ENCODE peak calls at places on chromosome 14, in six cellular contexts. L, N, C, S, R and E are unnamed samples.
A peak's percentile ranks its signal among the peaks of the same experiment; 100 is the strongest.

GRCh38 chr14:70707138-70708038 is 65.7 kb downstream of the TTC9 start:
- DNase-seq in L (no peak), N (no peak), C (no peak), S (no peak), R (peak; percentile 41), E (peak; percentile 84)

GRCh38 chr14:22300646-22301045 is 288.4 kb downstream of the DAD1 start:
- DNase-seq in L (no peak), N (no peak), C (no peak), S (no peak), R (peak; percentile 85), E (peak; percentile 51)

GRCh38 chr14:23881292-23881691 is 72.3 kb upstream of the DHRS4 start:
- DNase-seq in L (no peak), N (no peak), C (no peak), S (no peak), R (no peak), E (peak; percentile 39)

GRCh38 chr14:38339704-38340103 is 83.8 kb upstream of the CLEC14A start:
- DNase-seq in L (no peak), N (no peak), C (no peak), S (peak; percentile 80), R (peak; percentile 71), E (peak; percentile 66)

GRCh38 chr14:95895720-95896119 is 19.1 kb downstream of the TUNAR start:
- DNase-seq in L (no peak), N (peak; percentile 42), C (no peak), S (no peak), R (no peak), E (no peak)

GRCh38 chr14:52052991-52053390 is 15.9 kb downstream of the NID2 start:
- DNase-seq in L (no peak), N (no peak), C (no peak), S (no peak), R (peak; percentile 52), E (peak; percentile 89)

GRCh38 chr14:31449971-31450610 is 7.2 kb downstream of the DTD2 start:
- DNase-seq in L (no peak), N (no peak), C (no peak), S (peak; percentile 65), R (peak; percentile 41), E (peak; percentile 19)

GRCh38 chr14:78959674-78960264 is 789.6 kb downstream of the NRXN3 start:
- DNase-seq in L (peak; percentile 51), N (peak; percentile 66), C (peak; percentile 60), S (peak; percentile 76), R (peak; percentile 82), E (peak; percentile 50)

GRCh38 chr14:72516936-72517408 is 376.9 kb downstream of the DPF3 start:
- DNase-seq in L (peak; percentile 42), N (peak; percentile 64), C (peak; percentile 75), S (peak; percentile 89), R (peak; percentile 91), E (peak; percentile 61)

GRCh38 chr14:45253754-45254300 is 825 bp upstream of the MIS18BP1 start:
- DNase-seq in L (peak; percentile 32), N (no peak), C (no peak), S (no peak), R (peak; percentile 26), E (peak; percentile 39)

GRCh38 chr14:43243168-43243567 is 1263.9 kb downstream of the FSCB start:
- DNase-seq in L (no peak), N (no peak), C (no peak), S (no peak), R (no peak), E (no peak)

GRCh38 chr14:101200008-101200649 is 296.6 kb upstream of the RTL1 start:
- DNase-seq in L (no peak), N (no peak), C (no peak), S (no peak), R (no peak), E (no peak)

GRCh38 chr14:95025941-95026340 is 131.4 kb downstream of the DICER1 start:
- DNase-seq in L (no peak), N (no peak), C (no peak), S (no peak), R (no peak), E (no peak)

GRCh38 chr14:30558675-30559555 is at the start of gene G2E3:
- DNase-seq in L (peak; percentile 86), N (peak; percentile 89), C (peak; percentile 73), S (peak; percentile 84), R (peak; percentile 80), E (peak; percentile 76)

GRCh38 chr14:106622200-106622745 is 1095.9 kb downstream of the TMEM121 start:
- DNase-seq in L (no peak), N (no peak), C (no peak), S (no peak), R (no peak), E (no peak)

GRCh38 chr14:103385994-103386491 is 828 bp downstream of the MARK3 start:
- DNase-seq in L (no peak), N (peak; percentile 35), C (no peak), S (no peak), R (peak; percentile 31), E (no peak)

GRCh38 chr14:102513899-102514772 is 4.6 kb upstream of the ANKRD9 start:
- DNase-seq in L (no peak), N (no peak), C (no peak), S (no peak), R (no peak), E (no peak)

GRCh38 chr14:41830679-41831078 is 224.0 kb downstream of the LRFN5 start:
- DNase-seq in L (no peak), N (no peak), C (no peak), S (peak; percentile 96), R (peak; percentile 86), E (peak; percentile 18)

GRCh38 chr14:61322011-61322798 is 826 bp downstream of the PRKCH start:
- DNase-seq in L (peak; percentile 55), N (peak; percentile 73), C (no peak), S (no peak), R (no peak), E (no peak)

GRCh38 chr14:90544971-90545370 is 148.1 kb downstream of the CALM1 start:
- DNase-seq in L (no peak), N (no peak), C (no peak), S (no peak), R (no peak), E (no peak)

GRCh38 chr14:21518725-21519124 is 7.4 kb downstream of the SALL2 start:
- DNase-seq in L (no peak), N (no peak), C (no peak), S (no peak), R (no peak), E (no peak)

GRCh38 chr14:95156765-95157194 is 549 bp downstream of the DICER1 start:
- DNase-seq in L (peak; percentile 43), N (peak; percentile 46), C (no peak), S (peak; percentile 20), R (peak; percentile 19), E (peak; percentile 22)

GRCh38 chr14:98161366-98161765 is 1110.6 kb downstream of the BCL11B start:
- DNase-seq in L (no peak), N (no peak), C (no peak), S (no peak), R (no peak), E (no peak)
- H3K27ac ChIP-seq in L (no peak overlapping the region), N (no peak overlapping the region), C (no peak overlapping the region), S (no peak overlapping the region), R (no peak overlapping the region), E (no peak overlapping the region)

DNA sequence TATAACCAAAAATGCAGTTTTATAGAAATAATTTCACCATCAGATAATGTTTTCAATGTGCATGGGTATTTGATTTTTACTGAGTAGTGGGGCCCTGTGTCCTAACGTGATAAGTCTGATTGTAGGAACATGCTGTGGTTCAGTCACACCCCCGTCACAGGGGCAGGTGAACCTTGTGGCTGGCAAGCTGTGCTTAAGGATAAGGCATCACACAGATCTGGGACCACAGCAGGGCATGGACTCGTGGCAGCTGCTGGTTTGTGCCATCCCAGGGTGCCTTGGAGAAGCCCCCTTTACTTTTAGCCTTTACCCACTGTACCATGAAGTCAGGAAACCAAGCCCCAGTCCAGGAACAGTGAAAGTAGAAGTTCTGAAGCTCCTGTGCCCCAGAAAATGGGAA is 16.7 kb downstream of the CCNK start:
- DNase-seq in L (no peak), N (no peak), C (no peak), S (no peak), R (no peak), E (no peak)
- H3K27ac ChIP-seq in L (no peak overlapping the region), N (no peak overlapping the region), C (no peak overlapping the region), S (no peak overlapping the region), R (no peak overlapping the region), E (no peak overlapping the region)

GRCh38 chr14:60093088-60093487 is 1.4 kb downstream of the PCNX4 start:
- DNase-seq in L (no peak), N (no peak), C (no peak), S (peak; percentile 46), R (no peak), E (no peak)

GRCh38 chr14:60092516-60092915 is 793 bp downstream of the PCNX4 start:
- DNase-seq in L (no peak), N (no peak), C (no peak), S (peak; percentile 57), R (peak; percentile 41), E (peak; percentile 42)

GRCh38 chr14:60095781-60096450 is 4.2 kb downstream of the PCNX4 start:
- DNase-seq in L (no peak), N (no peak), C (no peak), S (peak; percentile 88), R (peak; percentile 93), E (peak; percentile 79)

GRCh38 chr14:60093606-60094005 is 1.9 kb downstream of the PCNX4 start:
- DNase-seq in L (no peak), N (no peak), C (no peak), S (peak; percentile 28), R (peak; percentile 18), E (no peak)

GRCh38 chr14:60094306-60094897 is 2.7 kb downstream of the PCNX4 start:
- DNase-seq in L (no peak), N (no peak), C (no peak), S (peak; percentile 44), R (peak; percentile 70), E (peak; percentile 84)
- H3K27ac ChIP-seq in L (peak overlapping the region; percentile 95), N (no peak overlapping the region), C (no peak overlapping the region), S (peak overlapping the region; percentile 63), R (peak overlapping the region; percentile 63), E (peak overlapping the region; percentile 98)

GRCh38 chr14:104585966-104586702 is 6.6 kb downstream of the C14orf180 start:
- DNase-seq in L (peak; percentile 66), N (no peak), C (no peak), S (no peak), R (no peak), E (no peak)
- H3K27ac ChIP-seq in L (peak overlapping the region; percentile 95), N (no peak overlapping the region), C (no peak overlapping the region), S (no peak overlapping the region), R (no peak overlapping the region), E (no peak overlapping the region)

GRCh38 chr14:68894123-68894522 is 85.0 kb downstream of the ACTN1 start:
- DNase-seq in L (no peak), N (no peak), C (no peak), S (peak; percentile 47), R (peak; percentile 31), E (peak; percentile 44)

GRCh38 chr14:68894802-68895201 is 84.3 kb downstream of the ACTN1 start:
- DNase-seq in L (no peak), N (no peak), C (no peak), S (peak; percentile 29), R (peak; percentile 76), E (peak; percentile 60)

GRCh38 chr14:68893566-68893965 is 85.5 kb downstream of the ACTN1 start:
- DNase-seq in L (no peak), N (no peak), C (no peak), S (no peak), R (no peak), E (no peak)

GRCh38 chr14:68891851-68892660 is 87.0 kb downstream of the ACTN1 start:
- DNase-seq in L (no peak), N (no peak), C (no peak), S (peak; percentile 52), R (peak; percentile 80), E (peak; percentile 70)

GRCh38 chr14:68892961-68893360 is 86.1 kb downstream of the ACTN1 start:
- DNase-seq in L (no peak), N (no peak), C (no peak), S (no peak), R (no peak), E (no peak)
- H3K27ac ChIP-seq in L (no peak overlapping the region), N (peak overlapping the region; percentile 68), C (no peak overlapping the region), S (no peak overlapping the region), R (no peak overlapping the region), E (peak overlapping the region; percentile 62)